ENCODE peak calls at places on chromosomes 7 and 10, in seven cellular contexts. B, A, M, I, H, D and J are unnamed samples.

GRCh38 chr7:32564542-32564941 is 69.3 kb downstream of the AVL9 start:
- DNase-seq in H (no peak), M (peak), I (no peak), B (no peak), D (no peak), A (no peak), J (no peak)

GRCh38 chr10:52950578-52950977 is 178.0 kb upstream of the MBL2 start:
- DNase-seq in B (no peak), I (no peak), H (no peak), D (no peak), M (no peak), A (no peak), J (no peak)

GRCh38 chr7:28841766-28842165 is 116.4 kb downstream of the TRIL start:
- DNase-seq in H (no peak), A (no peak), I (no peak), B (no peak), M (no peak), D (no peak), J (no peak)

GRCh38 chr10:13788701-13789447 is 202.1 kb downstream of the PRPF18 start:
- DNase-seq in I (peak), H (no peak), A (no peak), B (no peak), M (peak), D (no peak), J (peak)

GRCh38 chr7:69457912-69458491 is 140.3 kb upstream of the AUTS2 start:
- DNase-seq in D (no peak), M (no peak), H (no peak), I (no peak), A (no peak), B (no peak), J (no peak)

GRCh38 chr7:44989132-44989531 is 10.3 kb upstream of the MYO1G start:
- DNase-seq in H (no peak), M (no peak), I (no peak), D (no peak), B (no peak), A (no peak), J (no peak)

GRCh38 chr10:649798-650690 is 39.4 kb downstream of the DIP2C start:
- DNase-seq in A (no peak), H (no peak), I (no peak), B (no peak), M (peak), D (no peak), J (peak)

GRCh38 chr7:125316451-125316850 is 386.8 kb upstream of the POT1 start:
- DNase-seq in D (no peak), H (no peak), I (no peak), A (no peak), B (no peak), M (peak), J (no peak)

GRCh38 chr7:10863476-10863875 is 110.2 kb upstream of the PHF14 start:
- DNase-seq in D (no peak), H (no peak), B (no peak), I (no peak), A (no peak), M (no peak), J (no peak)

GRCh38 chr7:35975851-35976454 is 175.1 kb downstream of the SEPTIN7 start:
- DNase-seq in I (peak), B (no peak), M (peak), A (peak), H (no peak), D (no peak), J (no peak)

GRCh38 chr7:104550362-104550761 is 222.0 kb downstream of the LHFPL3 start:
- DNase-seq in A (no peak), B (no peak), D (no peak), M (no peak), I (no peak), H (no peak), J (no peak)

GRCh38 chr10:103896225-103896624 is 21.8 kb downstream of the STN1 start:
- DNase-seq in M (peak), D (no peak), A (no peak), H (no peak), I (no peak), B (no peak), J (no peak)

GRCh38 chr7:4919969-4920766 is 36.7 kb upstream of the RADIL start:
- DNase-seq in D (no peak), A (no peak), H (no peak), M (no peak), B (no peak), I (no peak), J (no peak)

GRCh38 chr10:28179490-28180099 is 123.3 kb downstream of the MPP7 start:
- DNase-seq in M (peak), B (peak), I (peak), A (peak), D (no peak), H (no peak), J (no peak)
- TF ChIP-seq CTCF in M (peak), B (peak), I (peak), A (peak), D (peak), H (peak), J (no peak)

GRCh38 chr10:63132651-63133055 is 475 bp upstream of the NRBF2 start:
- DNase-seq in B (no peak), D (no peak), H (no peak), M (no peak), A (no peak), I (no peak), J (no peak)
- TF ChIP-seq CTCF in B (no peak), D (no peak), H (no peak), M (no peak), A (no peak), I (no peak), J (no peak)

GRCh38 chr10:100888957-100889356 is 23.8 kb upstream of the SLF2 start:
- DNase-seq in M (peak), I (no peak), D (no peak), A (no peak), B (no peak), H (no peak), J (no peak)
- TF ChIP-seq CTCF in M (peak), I (peak), D (no peak), A (no peak), B (peak), H (peak), J (no peak)

GRCh38 chr10:124532106-124532641 is 70.6 kb downstream of the LHPP start:
- DNase-seq in M (peak), D (no peak), H (no peak), B (no peak), I (peak), A (no peak), J (no peak)
- TF ChIP-seq CTCF in M (peak), D (no peak), H (peak), B (peak), I (peak), A (no peak), J (no peak)

GRCh38 chr10:94578790-94579189 is 33.2 kb downstream of the HELLS start:
- DNase-seq in M (no peak), A (no peak), H (no peak), B (no peak), D (no peak), I (no peak), J (no peak)

DNA sequence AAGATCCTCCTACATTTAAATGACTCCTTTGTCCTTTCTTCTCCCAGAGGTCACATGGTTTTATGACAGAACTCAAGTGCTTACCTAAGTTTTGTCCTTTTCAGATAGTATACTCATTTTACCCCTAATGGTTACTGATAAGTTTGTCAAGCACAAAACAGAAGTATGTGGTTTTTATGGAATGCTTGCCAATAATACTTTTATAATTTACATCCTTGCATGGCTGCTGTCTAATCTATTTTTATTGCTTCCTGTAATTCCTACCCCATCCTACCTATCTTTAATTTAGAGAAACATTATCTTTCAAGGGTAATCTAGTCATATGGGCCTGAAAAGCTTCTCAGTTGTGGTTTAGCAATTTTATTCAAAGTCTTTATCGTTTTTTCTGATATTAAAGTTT is 37.6 kb downstream of the HELLS start:
- DNase-seq in D (no peak), I (no peak), A (no peak), H (no peak), M (no peak), B (no peak), J (no peak)
- TF ChIP-seq CTCF in D (no peak), I (no peak), A (no peak), H (no peak), M (no peak), B (no peak), J (no peak)

GRCh38 chr10:2992401-2993198 is 74.7 kb upstream of the PFKP start:
- DNase-seq in A (no peak), B (no peak), D (no peak), I (no peak), H (no peak), M (no peak), J (no peak)
- TF ChIP-seq CTCF in A (no peak), B (peak), D (no peak), I (peak), H (no peak), M (peak), J (no peak)

DNA sequence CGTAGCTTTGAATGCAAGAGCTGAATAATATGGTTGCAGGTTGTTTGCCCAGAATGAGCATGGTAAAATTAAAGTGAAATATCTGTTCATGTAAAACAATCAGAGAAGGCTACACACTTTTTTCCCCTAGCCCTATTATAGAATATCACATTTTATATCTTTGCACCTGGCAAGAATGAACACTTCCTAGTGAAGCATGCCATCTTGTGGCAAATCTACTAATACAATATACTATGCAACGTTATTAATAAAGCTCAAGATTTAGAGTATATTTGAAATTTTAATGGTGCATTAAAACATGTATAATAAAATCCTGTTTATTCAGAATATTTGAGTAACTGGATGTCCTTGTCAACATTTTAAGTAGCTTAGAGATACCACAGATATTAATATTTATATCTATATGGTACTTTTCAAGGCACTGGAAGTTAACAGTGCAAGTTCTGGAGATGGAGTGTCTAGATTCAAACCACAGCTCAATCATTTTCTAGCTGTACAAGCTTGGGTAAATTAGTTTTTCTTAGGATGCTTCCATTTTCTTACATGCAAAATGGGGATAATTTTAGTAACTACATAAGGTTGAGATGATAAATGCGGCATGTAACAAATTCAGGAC is 643.1 kb upstream of the SEMA3D start:
- DNase-seq in D (no peak), A (no peak), B (no peak), M (peak), H (no peak), I (peak), J (no peak)
- TF ChIP-seq CTCF in D (peak), A (peak), B (no peak), M (peak), H (peak), I (peak), J (peak)